ENCODE peak calls at places on chromosomes 5 and 9, in six cellular contexts. N, I, Z, J, K and Y are unnamed samples.

GRCh38 chr9:81665514-81665838 is 23.9 kb downstream of the TLE1 start:
- DNase-seq in J (no peak), I (no peak), K (no peak), Z (no peak), N (no peak), Y (no peak)

GRCh38 chr9:14323083-14323968 is 9.4 kb upstream of the NFIB start:
- DNase-seq in N (no peak), K (no peak), J (no peak), Z (no peak), I (no peak), Y (no peak)

GRCh38 chr5:14946813-14947640 is 75.4 kb upstream of the ANKH start:
- DNase-seq in I (no peak), K (peak; percentile 39), Z (no peak), J (peak; percentile 30), N (no peak), Y (peak; percentile 31)

GRCh38 chr5:132459983-132460834 is 30.4 kb downstream of the IRF1 start:
- DNase-seq in J (peak; percentile 45), I (peak; percentile 87), Z (peak; percentile 71), N (peak; percentile 76), K (peak; percentile 60), Y (no peak)

GRCh38 chr9:341634-342421 is 127.2 kb downstream of the DOCK8 start:
- DNase-seq in J (no peak), N (no peak), Z (no peak), I (no peak), K (no peak), Y (no peak)

GRCh38 chr5:172919525-172920446 is 39.4 kb upstream of the RPL26L1 start:
- DNase-seq in I (no peak), K (no peak), N (peak; percentile 34), Z (peak; percentile 63), J (no peak), Y (peak; percentile 42)

GRCh38 chr9:135332979-135333748 is 146.4 kb upstream of the PPP1R26 start:
- DNase-seq in N (no peak), I (no peak), J (no peak), K (no peak), Z (no peak), Y (no peak)

GRCh38 chr9:130732131-130732530 is 38.6 kb downstream of the EXOSC2 start:
- DNase-seq in N (no peak), I (no peak), J (no peak), K (no peak), Z (no peak), Y (no peak)

GRCh38 chr9:111985315-111985714 is 88.7 kb downstream of the UGCG start:
- DNase-seq in K (no peak), Z (no peak), I (no peak), N (no peak), J (peak; percentile 8), Y (no peak)

GRCh38 chr9:132594412-132594811 is 12.0 kb downstream of the BARHL1 start:
- DNase-seq in Z (no peak), N (no peak), I (no peak), J (no peak), K (no peak), Y (no peak)

GRCh38 chr9:76572205-76572550 is 113.2 kb downstream of the GCNT1 start:
- DNase-seq in J (no peak), K (no peak), N (no peak), Z (no peak), I (no peak), Y (no peak)

GRCh38 chr9:21964925-21965385 is 29.2 kb downstream of the CDKN2A start:
- DNase-seq in J (no peak), Z (no peak), K (no peak), N (no peak), I (peak; percentile 79), Y (peak; percentile 45)

GRCh38 chr5:148085934-148086333 is 22.2 kb downstream of the SPINK5 start:
- DNase-seq in Z (no peak), I (no peak), J (no peak), K (no peak), N (peak; percentile 50), Y (no peak)

GRCh38 chr5:64505769-64506566 is at the start of gene RGS7BP:
- DNase-seq in K (no peak), Z (peak; percentile 59), I (peak; percentile 77), N (peak; percentile 46), J (no peak), Y (peak; percentile 17)

GRCh38 chr5:20536813-20537212 is 548.8 kb upstream of the CDH18 start:
- DNase-seq in J (no peak), N (no peak), I (no peak), Z (no peak), K (no peak), Y (no peak)

GRCh38 chr9:9752722-9753121 is 860.1 kb downstream of the PTPRD start:
- DNase-seq in J (no peak), K (no peak), I (no peak), N (no peak), Z (no peak), Y (no peak)

GRCh38 chr9:1460143-1460769 is 410.1 kb downstream of the DMRT2 start:
- DNase-seq in K (no peak), I (no peak), J (peak; percentile 19), Z (no peak), N (no peak), Y (no peak)

GRCh38 chr9:130996672-130997394 is 12.1 kb upstream of the LAMC3 start:
- DNase-seq in K (no peak), N (no peak), Z (no peak), I (no peak), J (no peak), Y (no peak)

GRCh38 chr9:136291306-136292025 is 12.4 kb downstream of the CCDC187 start:
- DNase-seq in J (no peak), I (no peak), K (no peak), Z (no peak), N (no peak), Y (no peak)

GRCh38 chr5:956941-957729 is 51.5 kb upstream of the NKD2 start:
- DNase-seq in K (no peak), J (no peak), Z (no peak), I (no peak), N (no peak), Y (peak; percentile 94)

GRCh38 chr9:127585161-127585750 is 26.8 kb upstream of the STXBP1 start:
- DNase-seq in I (no peak), N (no peak), K (no peak), J (no peak), Z (no peak), Y (peak; percentile 51)

GRCh38 chr9:36966371-36967097 is 67.5 kb downstream of the PAX5 start:
- DNase-seq in N (no peak), I (no peak), J (no peak), Z (no peak), K (no peak), Y (no peak)

GRCh38 chr5:74651710-74652109 is 11.2 kb upstream of the ENC1 start:
- DNase-seq in K (no peak), N (no peak), I (no peak), Z (no peak), J (no peak), Y (no peak)

GRCh38 chr5:172616730-172617129 is 24.3 kb upstream of the NEURL1B start:
- DNase-seq in J (no peak), K (no peak), I (peak; percentile 67), Z (peak; percentile 90), N (no peak), Y (no peak)

GRCh38 chr5:180330810-180331646 is 22.1 kb downstream of the GFPT2 start:
- DNase-seq in Z (peak; percentile 70), K (no peak), J (no peak), I (peak; percentile 19), N (peak; percentile 32), Y (peak; percentile 99)

GRCh38 chr5:170275376-170275994 is 22.1 kb downstream of the LCP2 start:
- DNase-seq in K (no peak), I (no peak), J (no peak), N (no peak), Z (no peak), Y (no peak)